ENCODE peak calls at places on chromosome 10, in ten cellular contexts. O is lower lobe of right lung; Y is pancreas; P is thoracic aorta; E is endodermal cell; L is CD8-positive, alpha-beta memory T cell; N is right cardiac atrium; H is ascending aorta; U is stomach; Q is tibial artery. Z is an unnamed sample.
A peak's percentile ranks its signal among the peaks of the same experiment; 100 is the strongest.

GRCh38 chr10:22733992-22734391 is 19.6 kb upstream of the PIP4K2A start:
- DNase-seq in O (no peak), Y (no peak), P (no peak), E (no peak), L (no peak), N (no peak), H (no peak), U (no peak), Q (no peak), Z (no peak)

GRCh38 chr10:4450981-4451501 is 375.0 kb upstream of the AKR1E2 start:
- DNase-seq in O (no peak), Y (no peak), P (no peak), E (no peak), L (no peak), N (no peak), H (no peak), U (no peak), Q (no peak), Z (no peak)

GRCh38 chr10:118163227-118163626 is 116.5 kb upstream of the RAB11FIP2 start:
- DNase-seq in O (no peak), Y (no peak), P (no peak), E (no peak), L (no peak), N (no peak), H (no peak), U (no peak), Q (no peak), Z (no peak)

GRCh38 chr10:96502561-96503267 is 11.0 kb downstream of the TLL2 start:
- DNase-seq in O (no peak), Y (no peak), P (no peak), E (no peak), L (no peak), N (no peak), H (no peak), U (no peak), Q (no peak), Z (no peak)

GRCh38 chr10:115845958-115846357 is 427.0 kb downstream of the GFRA1 start:
- DNase-seq in O (no peak), Y (no peak), P (no peak), E (no peak), L (no peak), N (no peak), H (no peak), U (no peak), Q (no peak), Z (no peak)

GRCh38 chr10:3978762-3979161 is 193.8 kb upstream of the KLF6 start:
- DNase-seq in O (no peak), Y (no peak), P (no peak), E (no peak), L (no peak), N (no peak), H (no peak), U (no peak), Q (no peak), Z (no peak)

GRCh38 chr10:4845766-4846165 is 19.8 kb downstream of the AKR1E2 start:
- DNase-seq in O (no peak), Y (no peak), P (no peak), E (no peak), L (no peak), N (no peak), H (no peak), U (no peak), Q (no peak), Z (no peak)

GRCh38 chr10:72779874-72780273 is 87.9 kb downstream of the MCU start:
- DNase-seq in O (no peak), Y (no peak), P (no peak), E (no peak), L (no peak), N (no peak), H (no peak), U (no peak), Q (no peak), Z (no peak)

GRCh38 chr10:23157239-23157661 is 34.9 kb upstream of the PTF1A start:
- DNase-seq in O (no peak), Y (no peak), P (no peak), E (no peak), L (no peak), N (no peak), H (no peak), U (no peak), Q (no peak), Z (no peak)

GRCh38 chr10:94315975-94316464 is 46.7 kb downstream of the NOC3L start:
- DNase-seq in O (no peak), Y (no peak), P (no peak), E (no peak), L (no peak), N (no peak), H (no peak), U (no peak), Q (no peak), Z (no peak)

GRCh38 chr10:63700209-63700934 is 179.2 kb downstream of the REEP3 start:
- DNase-seq in O (no peak), Y (no peak), P (peak; percentile 53), E (no peak), L (no peak), N (peak; percentile 73), H (peak; percentile 88), U (no peak), Q (peak; percentile 82), Z (no peak)

GRCh38 chr10:114526112-114526496 is 121.8 kb upstream of the AFAP1L2 start:
- DNase-seq in O (no peak), Y (no peak), P (no peak), E (no peak), L (peak; percentile 63), N (no peak), H (no peak), U (no peak), Q (no peak), Z (no peak)

GRCh38 chr10:116268976-116269375 is 4.0 kb downstream of the GFRA1 start:
- DNase-seq in O (no peak), Y (no peak), P (no peak), E (no peak), L (no peak), N (no peak), H (no peak), U (no peak), Q (no peak), Z (no peak)

GRCh38 chr10:93872776-93873175 is 21.0 kb upstream of the SLC35G1 start:
- DNase-seq in O (no peak), Y (no peak), P (no peak), E (no peak), L (no peak), N (no peak), H (no peak), U (no peak), Q (no peak), Z (no peak)

GRCh38 chr10:11756766-11757315 is 14.7 kb downstream of the ECHDC3 start:
- DNase-seq in O (no peak), Y (no peak), P (no peak), E (peak; percentile 19), L (no peak), N (peak; percentile 42), H (no peak), U (no peak), Q (no peak), Z (no peak)

GRCh38 chr10:16816830-16817124 is 447 bp downstream of the RSU1 start:
- DNase-seq in O (no peak), Y (no peak), P (no peak), E (no peak), L (no peak), N (no peak), H (no peak), U (no peak), Q (no peak), Z (no peak)

GRCh38 chr10:15719062-15719898 is 442 bp downstream of the ITGA8 start:
- DNase-seq in O (no peak), Y (no peak), P (no peak), E (peak; percentile 85), L (no peak), N (peak; percentile 59), H (no peak), U (no peak), Q (no peak), Z (no peak)
- H3K4me3 ChIP-seq in O (peak overlapping the region; percentile 60), Y (peak overlapping the region; percentile 18), P (peak overlapping the region; percentile 71), E (peak overlapping the region; percentile 71), L (no peak overlapping the region), N (peak overlapping the region; percentile 77), H (peak overlapping the region; percentile 96), U (peak overlapping the region; percentile 69), Q (peak overlapping the region; percentile 97), Z (peak overlapping the region; percentile 35)

GRCh38 chr10:124642076-124642710 is 102.0 kb downstream of the FAM53B start:
- DNase-seq in O (peak; percentile 85), Y (no peak), P (no peak), E (no peak), L (no peak), N (peak; percentile 89), H (no peak), U (no peak), Q (no peak), Z (no peak)
- H3K27ac ChIP-seq in O (peak overlapping the region; percentile 77), Y (no peak overlapping the region), P (no peak overlapping the region), E (no peak overlapping the region), L (peak overlapping the region; percentile 64), N (peak overlapping the region; percentile 79), H (no peak overlapping the region), U (peak overlapping the region; percentile 67), Q (no peak overlapping the region), Z (peak overlapping the region; percentile 75)

GRCh38 chr10:128191847-128192246 is 65.6 kb upstream of the MKI67 start:
- DNase-seq in O (no peak), Y (no peak), P (no peak), E (no peak), L (no peak), N (no peak), H (no peak), U (no peak), Q (no peak), Z (no peak)
- H3K4me3 ChIP-seq in O (no peak overlapping the region), Y (no peak overlapping the region), P (no peak overlapping the region), E (no peak overlapping the region), L (no peak overlapping the region), N (no peak overlapping the region), H (no peak overlapping the region), U (no peak overlapping the region), Q (no peak overlapping the region), Z (no peak overlapping the region)

GRCh38 chr10:361203-362135 is 226.2 kb downstream of the ZMYND11 start:
- DNase-seq in O (no peak), Y (no peak), P (no peak), E (no peak), L (no peak), N (no peak), H (no peak), U (peak; percentile 41), Q (no peak), Z (no peak)

GRCh38 chr10:357201-357950 is 222.1 kb downstream of the ZMYND11 start:
- DNase-seq in O (no peak), Y (no peak), P (no peak), E (no peak), L (no peak), N (no peak), H (no peak), U (no peak), Q (no peak), Z (no peak)

GRCh38 chr10:359093-359492 is 223.8 kb downstream of the ZMYND11 start:
- DNase-seq in O (no peak), Y (no peak), P (no peak), E (peak; percentile 23), L (no peak), N (no peak), H (no peak), U (no peak), Q (no peak), Z (no peak)

GRCh38 chr10:360653-361052 is 225.4 kb downstream of the ZMYND11 start:
- DNase-seq in O (no peak), Y (no peak), P (no peak), E (no peak), L (no peak), N (no peak), H (no peak), U (no peak), Q (no peak), Z (no peak)

GRCh38 chr10:359762-360161 is 224.5 kb downstream of the ZMYND11 start:
- DNase-seq in O (no peak), Y (no peak), P (no peak), E (no peak), L (no peak), N (no peak), H (no peak), U (no peak), Q (no peak), Z (no peak)
- H3K27ac ChIP-seq in O (no peak overlapping the region), Y (no peak overlapping the region), P (no peak overlapping the region), E (no peak overlapping the region), L (no peak overlapping the region), N (no peak overlapping the region), H (no peak overlapping the region), U (no peak overlapping the region), Q (no peak overlapping the region), Z (no peak overlapping the region)